ENCODE peak calls at places on chromosomes 13 and 19, in ten cellular contexts. One of them, this sample, is unnamed.

GRCh38 chr13:63774133-63774532 is 2358.5 kb upstream of the PCDH20 start:
- DNase-seq in naive thymus-derived CD8-positive, alpha-beta T cell: no peak
- DNase-seq in cardiac muscle cell: no peak
- DNase-seq in NCI-H345: no peak
- DNase-seq in thyroid gland: no peak
- DNase-seq in T-helper 1 cell: no peak
- DNase-seq in activated T-helper 1 cell treated with Interleukin-2 at 50 U/mL for 16 hours: no peak
- DNase-seq in H54: no peak
- DNase-seq in NCI-H446: no peak
- DNase-seq in vagina: no peak
- DNase-seq in this sample: no peak

GRCh38 chr13:20069956-20070355 is 90.9 kb downstream of the GJA3 start:
- DNase-seq in NCI-H345: no peak
- DNase-seq in cardiac muscle cell: no peak
- DNase-seq in activated T-helper 1 cell treated with Interleukin-2 at 50 U/mL for 16 hours: no peak
- DNase-seq in naive thymus-derived CD8-positive, alpha-beta T cell: no peak
- DNase-seq in H54: no peak
- DNase-seq in vagina: no peak
- DNase-seq in thyroid gland: no peak
- DNase-seq in T-helper 1 cell: no peak
- DNase-seq in NCI-H446: no peak
- DNase-seq in this sample: no peak

GRCh38 chr13:42102961-42103688 is 54.7 kb downstream of the DGKH start:
- DNase-seq in H54: no peak
- DNase-seq in NCI-H446: no peak
- DNase-seq in vagina: no peak
- DNase-seq in NCI-H345: peak; percentile 0
- DNase-seq in activated T-helper 1 cell treated with Interleukin-2 at 50 U/mL for 16 hours: no peak
- DNase-seq in T-helper 1 cell: no peak
- DNase-seq in cardiac muscle cell: no peak
- DNase-seq in naive thymus-derived CD8-positive, alpha-beta T cell: no peak
- DNase-seq in thyroid gland: no peak
- DNase-seq in this sample: peak; percentile 48

GRCh38 chr13:60463787-60464186 is 66.8 kb downstream of the TDRD3 start:
- DNase-seq in NCI-H345: no peak
- DNase-seq in H54: no peak
- DNase-seq in naive thymus-derived CD8-positive, alpha-beta T cell: no peak
- DNase-seq in T-helper 1 cell: no peak
- DNase-seq in cardiac muscle cell: no peak
- DNase-seq in NCI-H446: no peak
- DNase-seq in vagina: no peak
- DNase-seq in activated T-helper 1 cell treated with Interleukin-2 at 50 U/mL for 16 hours: no peak
- DNase-seq in thyroid gland: no peak
- DNase-seq in this sample: peak; percentile 10

GRCh38 chr19:14072535-14073231 is at the start of gene MISP3:
- DNase-seq in naive thymus-derived CD8-positive, alpha-beta T cell: peak; percentile 26
- DNase-seq in T-helper 1 cell: peak; percentile 43
- DNase-seq in NCI-H446: no peak
- DNase-seq in cardiac muscle cell: peak; percentile 59
- DNase-seq in H54: no peak
- DNase-seq in vagina: no peak
- DNase-seq in thyroid gland: peak; percentile 90
- DNase-seq in activated T-helper 1 cell treated with Interleukin-2 at 50 U/mL for 16 hours: no peak
- DNase-seq in NCI-H345: peak; percentile 45
- DNase-seq in this sample: peak; percentile 62

GRCh38 chr19:17627161-17627560 is 61.0 kb downstream of the UNC13A start:
- DNase-seq in naive thymus-derived CD8-positive, alpha-beta T cell: no peak
- DNase-seq in NCI-H446: no peak
- DNase-seq in activated T-helper 1 cell treated with Interleukin-2 at 50 U/mL for 16 hours: no peak
- DNase-seq in cardiac muscle cell: no peak
- DNase-seq in NCI-H345: no peak
- DNase-seq in vagina: no peak
- DNase-seq in H54: no peak
- DNase-seq in T-helper 1 cell: no peak
- DNase-seq in thyroid gland: no peak
- DNase-seq in this sample: no peak

GRCh38 chr19:46392252-46392801 is 21.0 kb downstream of the CCDC8 start:
- DNase-seq in H54: no peak
- DNase-seq in NCI-H345: no peak
- DNase-seq in activated T-helper 1 cell treated with Interleukin-2 at 50 U/mL for 16 hours: no peak
- DNase-seq in T-helper 1 cell: no peak
- DNase-seq in cardiac muscle cell: no peak
- DNase-seq in NCI-H446: no peak
- DNase-seq in thyroid gland: no peak
- DNase-seq in vagina: no peak
- DNase-seq in naive thymus-derived CD8-positive, alpha-beta T cell: no peak
- DNase-seq in this sample: no peak

GRCh38 chr13:47480941-47481340 is 520.1 kb downstream of the SUCLA2 start:
- DNase-seq in thyroid gland: no peak
- DNase-seq in NCI-H446: no peak
- DNase-seq in NCI-H345: no peak
- DNase-seq in activated T-helper 1 cell treated with Interleukin-2 at 50 U/mL for 16 hours: no peak
- DNase-seq in cardiac muscle cell: no peak
- DNase-seq in naive thymus-derived CD8-positive, alpha-beta T cell: no peak
- DNase-seq in H54: no peak
- DNase-seq in T-helper 1 cell: no peak
- DNase-seq in vagina: no peak
- DNase-seq in this sample: no peak

GRCh38 chr13:44243198-44243852 is 130.3 kb upstream of the SERP2 start:
- DNase-seq in naive thymus-derived CD8-positive, alpha-beta T cell: peak; percentile 1
- DNase-seq in T-helper 1 cell: peak; percentile 52
- DNase-seq in NCI-H345: no peak
- DNase-seq in NCI-H446: no peak
- DNase-seq in cardiac muscle cell: peak; percentile 87
- DNase-seq in vagina: no peak
- DNase-seq in H54: no peak
- DNase-seq in activated T-helper 1 cell treated with Interleukin-2 at 50 U/mL for 16 hours: no peak
- DNase-seq in thyroid gland: no peak
- DNase-seq in this sample: peak; percentile 92

GRCh38 chr19:57302727-57303401 is 17.4 kb upstream of the ZNF543 start:
- DNase-seq in thyroid gland: no peak
- DNase-seq in NCI-H345: no peak
- DNase-seq in naive thymus-derived CD8-positive, alpha-beta T cell: no peak
- DNase-seq in activated T-helper 1 cell treated with Interleukin-2 at 50 U/mL for 16 hours: no peak
- DNase-seq in NCI-H446: no peak
- DNase-seq in T-helper 1 cell: no peak
- DNase-seq in cardiac muscle cell: no peak
- DNase-seq in vagina: no peak
- DNase-seq in H54: no peak
- DNase-seq in this sample: no peak

GRCh38 chr13:113918981-113919646 is 54.8 kb downstream of the C13orf46 start:
- DNase-seq in T-helper 1 cell: no peak
- DNase-seq in activated T-helper 1 cell treated with Interleukin-2 at 50 U/mL for 16 hours: no peak
- DNase-seq in thyroid gland: no peak
- DNase-seq in NCI-H446: no peak
- DNase-seq in NCI-H345: no peak
- DNase-seq in vagina: peak; percentile 87
- DNase-seq in cardiac muscle cell: no peak
- DNase-seq in naive thymus-derived CD8-positive, alpha-beta T cell: no peak
- DNase-seq in H54: no peak
- DNase-seq in this sample: no peak

GRCh38 chr13:113220141-113220598 is 10.8 kb downstream of the CUL4A start:
- DNase-seq in vagina: no peak
- DNase-seq in H54: no peak
- DNase-seq in T-helper 1 cell: no peak
- DNase-seq in activated T-helper 1 cell treated with Interleukin-2 at 50 U/mL for 16 hours: no peak
- DNase-seq in cardiac muscle cell: no peak
- DNase-seq in NCI-H345: no peak
- DNase-seq in thyroid gland: no peak
- DNase-seq in NCI-H446: no peak
- DNase-seq in naive thymus-derived CD8-positive, alpha-beta T cell: no peak
- DNase-seq in this sample: no peak

GRCh38 chr13:37417042-37417441 is 181.5 kb downstream of the POSTN start:
- DNase-seq in T-helper 1 cell: no peak
- DNase-seq in cardiac muscle cell: no peak
- DNase-seq in naive thymus-derived CD8-positive, alpha-beta T cell: no peak
- DNase-seq in NCI-H345: no peak
- DNase-seq in activated T-helper 1 cell treated with Interleukin-2 at 50 U/mL for 16 hours: no peak
- DNase-seq in thyroid gland: no peak
- DNase-seq in vagina: no peak
- DNase-seq in NCI-H446: no peak
- DNase-seq in H54: no peak
- DNase-seq in this sample: no peak

GRCh38 chr13:86976521-86977324 is 694.4 kb upstream of the SLITRK5 start:
- DNase-seq in H54: no peak
- DNase-seq in NCI-H345: no peak
- DNase-seq in activated T-helper 1 cell treated with Interleukin-2 at 50 U/mL for 16 hours: no peak
- DNase-seq in T-helper 1 cell: no peak
- DNase-seq in thyroid gland: no peak
- DNase-seq in naive thymus-derived CD8-positive, alpha-beta T cell: no peak
- DNase-seq in cardiac muscle cell: no peak
- DNase-seq in vagina: no peak
- DNase-seq in NCI-H446: no peak
- DNase-seq in this sample: peak; percentile 11

GRCh38 chr19:43667524-43668405 is 2.2 kb downstream of the PLAUR start:
- DNase-seq in T-helper 1 cell: no peak
- DNase-seq in H54: no peak
- DNase-seq in naive thymus-derived CD8-positive, alpha-beta T cell: no peak
- DNase-seq in thyroid gland: peak; percentile 19
- DNase-seq in NCI-H446: no peak
- DNase-seq in activated T-helper 1 cell treated with Interleukin-2 at 50 U/mL for 16 hours: no peak
- DNase-seq in NCI-H345: no peak
- DNase-seq in vagina: no peak
- DNase-seq in cardiac muscle cell: no peak
- DNase-seq in this sample: no peak

GRCh38 chr19:4457654-4458406 is at the start of gene UBXN6:
- DNase-seq in vagina: no peak
- DNase-seq in cardiac muscle cell: peak; percentile 99
- DNase-seq in activated T-helper 1 cell treated with Interleukin-2 at 50 U/mL for 16 hours: peak; percentile 97
- DNase-seq in naive thymus-derived CD8-positive, alpha-beta T cell: peak; percentile 98
- DNase-seq in thyroid gland: peak; percentile 99
- DNase-seq in T-helper 1 cell: peak; percentile 98
- DNase-seq in H54: peak; percentile 94
- DNase-seq in NCI-H446: peak; percentile 97
- DNase-seq in NCI-H345: peak; percentile 98
- DNase-seq in this sample: peak; percentile 98

GRCh38 chr13:105660550-105660949 is 874.9 kb downstream of the EFNB2 start:
- DNase-seq in H54: no peak
- DNase-seq in thyroid gland: no peak
- DNase-seq in naive thymus-derived CD8-positive, alpha-beta T cell: no peak
- DNase-seq in NCI-H446: no peak
- DNase-seq in activated T-helper 1 cell treated with Interleukin-2 at 50 U/mL for 16 hours: no peak
- DNase-seq in T-helper 1 cell: no peak
- DNase-seq in vagina: no peak
- DNase-seq in NCI-H345: no peak
- DNase-seq in cardiac muscle cell: no peak
- DNase-seq in this sample: no peak

GRCh38 chr13:109869312-109870237 is 83.2 kb upstream of the IRS2 start:
- DNase-seq in thyroid gland: peak; percentile 90
- DNase-seq in activated T-helper 1 cell treated with Interleukin-2 at 50 U/mL for 16 hours: no peak
- DNase-seq in NCI-H446: no peak
- DNase-seq in cardiac muscle cell: no peak
- DNase-seq in naive thymus-derived CD8-positive, alpha-beta T cell: peak; percentile 12
- DNase-seq in vagina: peak; percentile 88
- DNase-seq in NCI-H345: peak; percentile 97
- DNase-seq in T-helper 1 cell: peak; percentile 8
- DNase-seq in H54: no peak
- DNase-seq in this sample: no peak